ENCODE peak calls at places on chromosomes 16 and 17, in eight cellular contexts. E, C, W, H, L, P, Z and U are unnamed samples.

GRCh38 chr16:20933589-20933988 is 33.0 kb downstream of the LYRM1 start:
- DNase-seq in E (peak), C (no peak), W (no peak), H (no peak), L (no peak), P (no peak), Z (no peak), U (no peak)

GRCh38 chr16:2027024-2028010 is 615 bp downstream of the NHERF2 start:
- DNase-seq in E (peak), C (no peak), W (no peak), H (no peak), L (peak), P (no peak), Z (peak), U (peak)

GRCh38 chr17:38465420-38466345 is 37.4 kb downstream of the ARHGAP23 start:
- DNase-seq in E (peak), C (no peak), W (no peak), H (no peak), L (peak), P (no peak), Z (no peak), U (peak)

GRCh38 chr16:12321363-12321762 is 344.8 kb downstream of the SNX29 start:
- DNase-seq in E (no peak), C (no peak), W (no peak), H (peak), L (no peak), P (no peak), Z (no peak), U (no peak)

GRCh38 chr16:2819939-2820835 is 3.1 kb downstream of the PRSS21 start:
- DNase-seq in E (no peak), C (no peak), W (no peak), H (no peak), L (no peak), P (no peak), Z (peak), U (no peak)

GRCh38 chr16:56610609-56611111 is 2.3 kb downstream of the MT2A start:
- DNase-seq in E (peak), C (no peak), W (no peak), H (no peak), L (no peak), P (no peak), Z (no peak), U (no peak)

GRCh38 chr17:50614471-50615051 is 20.1 kb upstream of the ABCC3 start:
- DNase-seq in E (no peak), C (no peak), W (no peak), H (no peak), L (no peak), P (no peak), Z (no peak), U (no peak)

GRCh38 chr17:51805765-51806164 is 352.7 kb downstream of the CA10 start:
- DNase-seq in E (no peak), C (no peak), W (no peak), H (no peak), L (no peak), P (peak), Z (no peak), U (no peak)

GRCh38 chr17:28228109-28228840 is 90.7 kb upstream of the TMEM97 start:
- DNase-seq in E (no peak), C (no peak), W (no peak), H (no peak), L (no peak), P (peak), Z (no peak), U (no peak)

GRCh38 chr17:70871180-70871818 is 702.0 kb downstream of the KCNJ2 start:
- DNase-seq in E (no peak), C (no peak), W (no peak), H (no peak), L (no peak), P (no peak), Z (no peak), U (no peak)

GRCh38 chr16:71956500-71956899 is 43.7 kb downstream of the PKD1L3 start:
- DNase-seq in E (no peak), C (no peak), W (no peak), H (no peak), L (no peak), P (no peak), Z (no peak), U (no peak)

GRCh38 chr16:64090327-64090726 is 1031.5 kb downstream of the CDH11 start:
- DNase-seq in E (no peak), C (no peak), W (no peak), H (no peak), L (no peak), P (no peak), Z (no peak), U (no peak)

GRCh38 chr16:1510941-1511351 is 17.8 kb downstream of the TELO2 start:
- DNase-seq in E (no peak), C (no peak), W (no peak), H (no peak), L (no peak), P (no peak), Z (no peak), U (no peak)

GRCh38 chr16:77782694-77783093 is 5.7 kb upstream of the VAT1L start:
- DNase-seq in E (no peak), C (no peak), W (no peak), H (no peak), L (no peak), P (no peak), Z (no peak), U (no peak)

GRCh38 chr16:75429621-75430403 is 3.5 kb downstream of the CFDP1 start:
- DNase-seq in E (no peak), C (no peak), W (no peak), H (no peak), L (no peak), P (no peak), Z (no peak), U (no peak)

GRCh38 chr17:18257268-18257681 is 1.3 kb downstream of the FLII start:
- DNase-seq in E (no peak), C (no peak), W (no peak), H (no peak), L (no peak), P (no peak), Z (no peak), U (no peak)

GRCh38 chr17:45273551-45273957 is 11.7 kb upstream of the SPATA32 start:
- DNase-seq in E (no peak), C (no peak), W (no peak), H (no peak), L (no peak), P (no peak), Z (no peak), U (no peak)

GRCh38 chr16:81616321-81617020 is 162.6 kb upstream of the PLCG2 start:
- DNase-seq in E (peak), C (peak), W (peak), H (no peak), L (peak), P (no peak), Z (peak), U (peak)

GRCh38 chr17:42775534-42776098 is 2.4 kb downstream of the VPS25 start:
- DNase-seq in E (no peak), C (no peak), W (no peak), H (no peak), L (no peak), P (no peak), Z (no peak), U (no peak)

GRCh38 chr16:12009462-12009861 is 32.9 kb downstream of the SNX29 start:
- DNase-seq in E (no peak), C (no peak), W (no peak), H (no peak), L (no peak), P (no peak), Z (no peak), U (no peak)

GRCh38 chr16:15644306-15644961 is 1.5 kb upstream of the MARF1 start:
- DNase-seq in E (peak), C (no peak), W (no peak), H (peak), L (no peak), P (peak), Z (no peak), U (peak)

GRCh38 chr17:51456942-51457341 is 196.6 kb downstream of the UTP18 start:
- DNase-seq in E (no peak), C (no peak), W (no peak), H (no peak), L (no peak), P (no peak), Z (no peak), U (no peak)

GRCh38 chr17:43011728-43012472 is 5.3 kb downstream of the IFI35 start:
- DNase-seq in E (no peak), C (no peak), W (no peak), H (no peak), L (no peak), P (no peak), Z (no peak), U (no peak)

GRCh38 chr17:5077781-5078105 is 524 bp upstream of the ZFP3 start:
- DNase-seq in E (no peak), C (no peak), W (no peak), H (no peak), L (no peak), P (no peak), Z (no peak), U (no peak)

GRCh38 chr16:68370921-68371651 is 60.3 kb downstream of the PRMT7 start:
- DNase-seq in E (no peak), C (no peak), W (no peak), H (no peak), L (no peak), P (no peak), Z (no peak), U (no peak)

GRCh38 chr17:6495450-6496115 is 51.3 kb downstream of the PIMREG start:
- DNase-seq in E (no peak), C (no peak), W (no peak), H (no peak), L (no peak), P (no peak), Z (peak), U (no peak)

GRCh38 chr17:48388955-48389764 is 40.9 kb downstream of the SKAP1 start:
- DNase-seq in E (no peak), C (no peak), W (no peak), H (no peak), L (no peak), P (no peak), Z (no peak), U (no peak)

GRCh38 chr17:15171433-15172047 is 93.6 kb downstream of the PMP22 start:
- DNase-seq in E (peak), C (peak), W (peak), H (peak), L (peak), P (no peak), Z (peak), U (peak)